ENCODE peak calls at places on chromosome 22, in five cellular contexts. O, E, W, F and L are unnamed samples. For H3K9me3, the result is how much of the 10 kb centered on the place peaks cover.

GRCh38 chr22:44347098-44347497 is 34.3 kb upstream of the SHISAL1 start:
- DNase-seq in O (no peak), E (no peak), W (no peak), F (no peak), L (no peak)

GRCh38 chr22:44605486-44605885 is 96.5 kb upstream of the PRR5 start:
- DNase-seq in O (no peak), E (no peak), W (no peak), F (no peak), L (no peak)

GRCh38 chr22:22855617-22856308 is 31.9 kb upstream of the IGLL5 start:
- DNase-seq in O (no peak), E (no peak), W (peak), F (no peak), L (no peak)

GRCh38 chr22:37431811-37432707 is 4.8 kb upstream of the ELFN2 start:
- DNase-seq in O (no peak), E (no peak), W (no peak), F (peak), L (no peak)

GRCh38 chr22:24112188-24112587 is 69.1 kb upstream of the SUSD2 start:
- DNase-seq in O (no peak), E (no peak), W (no peak), F (no peak), L (no peak)

GRCh38 chr22:23828800-23829680 is 9.8 kb downstream of the DERL3 start:
- DNase-seq in O (no peak), E (peak), W (no peak), F (no peak), L (no peak)

GRCh38 chr22:36816635-36817428 is at the start of gene PVALB:
- DNase-seq in O (no peak), E (no peak), W (no peak), F (no peak), L (no peak)

GRCh38 chr22:20312396-20313191 is 7.3 kb downstream of the DGCR6L start:
- DNase-seq in O (peak), E (peak), W (no peak), F (no peak), L (no peak)

GRCh38 chr22:44697423-44698179 is 4.4 kb upstream of the PRR5 start:
- DNase-seq in O (peak), E (peak), W (peak), F (peak), L (peak)

GRCh38 chr22:29308791-29309262 is 2.4 kb downstream of the GAS2L1 start:
- DNase-seq in O (no peak), E (no peak), W (no peak), F (no peak), L (no peak)

GRCh38 chr22:19666663-19667593 is 47.4 kb upstream of the SEPTIN5 start:
- DNase-seq in O (no peak), E (no peak), W (no peak), F (no peak), L (no peak)

GRCh38 chr22:22878801-22879674 is 8.6 kb upstream of the IGLL5 start:
- DNase-seq in O (no peak), E (no peak), W (no peak), F (no peak), L (no peak)

GRCh38 chr22:45441158-45441557 is 27.7 kb downstream of the RIBC2 start:
- DNase-seq in O (peak), E (peak), W (no peak), F (peak), L (no peak)

GRCh38 chr22:35977136-35977535 is 51.5 kb downstream of the RBFOX2 start:
- DNase-seq in O (no peak), E (no peak), W (no peak), F (no peak), L (no peak)

GRCh38 chr22:43582394-43582793 is 170.6 kb downstream of the MPPED1 start:
- DNase-seq in O (no peak), E (no peak), W (no peak), F (no peak), L (no peak)

GRCh38 chr22:36433318-36434231 is 45.8 kb upstream of the MYH9 start:
- DNase-seq in O (no peak), E (no peak), W (no peak), F (no peak), L (no peak)

GRCh38 chr22:39314251-39314971 is 5.0 kb downstream of the RPL3 start:
- DNase-seq in O (no peak), E (no peak), W (no peak), F (no peak), L (no peak)

GRCh38 chr22:38572065-38572464 is 2.1 kb upstream of the DMC1 start:
- DNase-seq in O (peak), E (no peak), W (no peak), F (peak), L (no peak)

GRCh38 chr22:17994424-17995108 is 29.8 kb downstream of the MICAL3 start:
- DNase-seq in O (no peak), E (no peak), W (no peak), F (no peak), L (no peak)

GRCh38 chr22:42691440-42691839 is 29.2 kb downstream of the A4GALT start:
- DNase-seq in O (no peak), E (no peak), W (no peak), F (no peak), L (no peak)

GRCh38 chr22:36612458-36612857 is 83.5 kb upstream of the EIF3D start:
- DNase-seq in O (no peak), E (no peak), W (no peak), F (no peak), L (no peak)

GRCh38 chr22:42338502-42338901 is 68.0 kb upstream of the TCF20 start:
- DNase-seq in O (no peak), E (no peak), W (no peak), F (no peak), L (no peak)

GRCh38 chr22:23270212-23270733 is 90.0 kb downstream of the BCR start:
- DNase-seq in O (no peak), E (no peak), W (no peak), F (no peak), L (no peak)

GRCh38 chr22:37561209-37562048 is 1.1 kb downstream of the CDC42EP1 start:
- DNase-seq in O (peak), E (peak), W (peak), F (peak), L (peak)

GRCh38 chr22:37740455-37741311 is 43.8 kb downstream of the TRIOBP start:
- DNase-seq in O (no peak), E (no peak), W (no peak), F (no peak), L (no peak)

GRCh38 chr22:44549701-44550100 is 51.7 kb upstream of the RTL6 start:
- DNase-seq in O (no peak), E (no peak), W (no peak), F (no peak), L (no peak)

GRCh38 chr22:37526376-37526775 is 7.2 kb upstream of the CARD10 start:
- DNase-seq in O (no peak), E (no peak), W (no peak), F (no peak), L (no peak)

GRCh38 chr22:42412744-42413220 is 19.4 kb downstream of the NFAM1 start:
- DNase-seq in O (no peak), E (no peak), W (no peak), F (no peak), L (no peak)

GRCh38 chr22:24400726-24401596 is 26.4 kb upstream of the ADORA2A start:
- DNase-seq in O (no peak), E (no peak), W (no peak), F (no peak), L (no peak)

GRCh38 chr22:35458547-35459422 is 58.8 kb downstream of the MCM5 start:
- DNase-seq in O (no peak), E (no peak), W (no peak), F (no peak), L (no peak)

DNA sequence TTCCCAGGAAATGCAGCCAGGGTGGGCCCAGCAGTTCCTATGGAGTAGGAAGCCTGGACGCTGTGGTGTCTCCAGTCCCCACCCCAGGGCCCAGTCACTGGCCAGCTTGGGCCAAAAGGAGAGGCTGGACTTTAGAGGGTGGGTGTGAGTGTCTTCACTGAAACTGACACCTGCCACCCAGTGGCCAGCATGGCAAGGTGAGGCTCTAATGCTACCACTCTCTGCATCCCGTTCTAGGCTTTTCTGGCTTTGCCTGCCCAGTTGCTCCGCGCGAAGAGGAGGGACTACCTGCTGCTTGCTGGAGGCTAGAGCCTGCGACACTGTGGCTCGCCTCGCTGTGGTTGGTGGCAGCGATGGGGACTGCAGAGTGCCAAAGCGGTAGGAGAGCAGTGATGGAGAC is 35.4 kb downstream of the C22orf42 start:
- DNase-seq in O (no peak), E (no peak), W (no peak), F (no peak), L (no peak)
- H3K9me3 ChIP-seq in O (under half), E (under half), W (under half), F (under half), L (under half)

DNA sequence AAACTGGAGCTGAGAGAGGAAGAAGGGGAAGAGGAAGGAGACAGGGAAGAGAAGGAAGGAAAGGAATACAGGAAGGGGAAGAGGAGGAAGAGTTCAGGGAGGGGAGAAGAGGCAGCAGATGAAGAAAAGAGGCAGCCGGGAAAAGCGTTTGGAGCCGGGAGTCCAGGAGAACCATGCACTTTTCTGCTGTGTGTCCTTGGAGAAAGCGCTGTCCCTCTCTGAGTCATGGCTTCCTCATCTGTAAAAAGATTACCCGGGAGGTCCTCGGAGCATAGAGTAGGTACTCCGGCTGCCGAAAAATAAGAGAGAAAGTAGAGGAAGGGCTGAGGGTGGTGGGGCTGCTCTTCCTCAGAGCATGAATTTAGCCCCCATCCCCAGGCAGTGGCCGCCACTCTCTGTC is 226.9 kb downstream of the MN1 start:
- DNase-seq in O (no peak), E (no peak), W (no peak), F (no peak), L (no peak)
- H3K9me3 ChIP-seq in O (under half), E (under half), W (under half), F (under half), L (under half)

GRCh38 chr22:47299879-47300697 is 537.6 kb downstream of the TBC1D22A start:
- DNase-seq in O (no peak), E (peak), W (no peak), F (no peak), L (no peak)
- H3K9me3 ChIP-seq in O (under half), E (under half), W (under half), F (under half), L (under half)

GRCh38 chr22:49597428-49598039 is 230.1 kb downstream of the BRD1 start:
- DNase-seq in O (no peak), E (no peak), W (no peak), F (no peak), L (no peak)
- H3K9me3 ChIP-seq in O (under half), E (under half), W (under half), F (under half), L (under half)

GRCh38 chr22:40585205-40585778 is 51.2 kb downstream of the MRTFA start:
- DNase-seq in O (no peak), E (no peak), W (no peak), F (no peak), L (no peak)

GRCh38 chr22:40586781-40587180 is 49.7 kb downstream of the MRTFA start:
- DNase-seq in O (no peak), E (no peak), W (no peak), F (no peak), L (no peak)

GRCh38 chr22:40592352-40593113 is 44.0 kb downstream of the MRTFA start:
- DNase-seq in O (no peak), E (no peak), W (no peak), F (no peak), L (no peak)

GRCh38 chr22:40593460-40594273 is 42.9 kb downstream of the MRTFA start:
- DNase-seq in O (no peak), E (no peak), W (no peak), F (no peak), L (no peak)

GRCh38 chr22:40588726-40589125 is 47.8 kb downstream of the MRTFA start:
- DNase-seq in O (no peak), E (no peak), W (no peak), F (no peak), L (no peak)
- H3K9me3 ChIP-seq in O (under half), E (under half), W (under half), F (under half), L (under half)

DNA sequence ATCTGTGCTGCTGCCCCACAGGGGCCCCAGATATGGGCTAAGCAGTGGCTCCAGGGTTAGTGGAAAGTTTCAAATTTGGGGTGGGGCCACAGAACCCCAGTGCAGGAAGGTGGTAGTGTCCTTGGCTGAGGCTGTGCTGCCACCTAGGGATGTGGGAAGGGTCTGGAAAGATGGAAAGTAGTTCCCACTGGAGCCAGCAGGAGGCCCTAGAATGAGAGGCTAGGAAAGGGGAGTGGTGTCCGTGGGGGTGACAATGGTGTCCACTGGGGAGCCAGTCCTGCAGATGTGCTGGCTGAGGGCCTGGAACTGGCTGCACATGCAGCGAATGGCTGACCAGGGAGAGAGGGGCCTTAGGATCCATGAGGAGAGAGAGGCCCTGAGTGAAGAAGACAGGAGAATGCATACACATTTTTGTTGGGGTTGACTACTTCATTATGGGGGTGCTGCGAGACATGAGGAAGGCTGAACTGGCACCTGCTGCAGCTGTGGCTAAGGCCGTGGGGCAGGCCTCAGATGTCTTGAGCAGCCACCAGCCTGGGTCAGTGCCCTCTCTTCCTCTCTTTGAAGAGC is 21.1 kb downstream of the RFPL3 start:
- DNase-seq in O (no peak), E (no peak), W (no peak), F (peak), L (no peak)
- H3K9me3 ChIP-seq in O (under half), E (under half), W (under half), F (under half), L (under half)

GRCh38 chr22:47276219-47276843 is 513.9 kb downstream of the TBC1D22A start:
- DNase-seq in O (no peak), E (no peak), W (no peak), F (no peak), L (no peak)

GRCh38 chr22:47277511-47277910 is 515.1 kb downstream of the TBC1D22A start:
- DNase-seq in O (no peak), E (no peak), W (no peak), F (no peak), L (no peak)

GRCh38 chr22:47279337-47279736 is 516.9 kb downstream of the TBC1D22A start:
- DNase-seq in O (no peak), E (no peak), W (no peak), F (no peak), L (no peak)

GRCh38 chr22:47277001-47277400 is 514.6 kb downstream of the TBC1D22A start:
- DNase-seq in O (no peak), E (no peak), W (no peak), F (no peak), L (no peak)

GRCh38 chr22:47278655-47279054 is 516.2 kb downstream of the TBC1D22A start:
- DNase-seq in O (no peak), E (no peak), W (no peak), F (no peak), L (no peak)
- H3K9me3 ChIP-seq in O (under half), E (under half), W (under half), F (under half), L (under half)

DNA sequence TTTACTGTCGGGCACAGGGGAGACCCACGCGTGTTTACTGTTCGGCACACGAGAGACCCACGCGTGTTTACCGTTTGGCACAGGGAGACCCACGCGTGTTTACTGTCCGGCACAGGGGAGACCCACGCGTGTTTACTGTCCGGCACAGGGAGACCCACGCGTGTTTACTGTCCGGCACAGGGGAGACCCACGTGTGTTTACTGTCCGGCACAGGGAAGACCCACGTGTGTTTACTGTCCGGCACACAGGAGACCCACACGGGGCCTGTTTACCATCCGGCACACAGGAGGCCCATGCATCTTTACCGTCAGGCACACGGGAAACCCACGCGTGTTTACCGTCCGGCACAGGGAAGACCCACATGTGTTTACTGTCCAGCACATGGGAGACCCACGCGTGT is 525.1 kb downstream of the BRD1 start:
- DNase-seq in O (no peak), E (peak), W (no peak), F (no peak), L (no peak)
- H3K9me3 ChIP-seq in O (under half), E (under half), W (under half), F (under half), L (under half)